ENCODE peak calls at places on chromosomes 7 and 10, in nine cellular contexts. A is amygdala, P is colonic mucosa, I is fibroblast of gingiva, L is prostate gland, V is SK-N-SH, O is NCI-H446, X is anterior cingulate cortex, H is heart left ventricle. S is an unnamed sample.

GRCh38 chr7:79604841-79605240 is 151.4 kb upstream of the MAGI2 start:
- DNase-seq in P (no peak), H (no peak), I (no peak), X (no peak), V (no peak), L (no peak), A (no peak), O (no peak), S (no peak)

GRCh38 chr10:86312701-86313270 is 53.8 kb downstream of the GRID1 start:
- DNase-seq in A (no peak), L (no peak), H (no peak), X (no peak), I (no peak), V (no peak), P (no peak), O (no peak), S (no peak)

GRCh38 chr10:126387931-126388911 is at the start of gene ADAM12:
- DNase-seq in V (peak; percentile 88), L (no peak), I (peak; percentile 80), A (no peak), O (no peak), P (no peak), X (no peak), H (no peak), S (no peak)

GRCh38 chr10:103069453-103070331 is 123.4 kb downstream of the NT5C2 start:
- DNase-seq in A (no peak), P (peak; percentile 69), I (peak; percentile 27), L (peak; percentile 73), H (no peak), X (peak; percentile 30), V (peak; percentile 77), O (peak; percentile 13), S (no peak)

GRCh38 chr10:124996127-124996853 is 54.4 kb downstream of the ZRANB1 start:
- DNase-seq in X (no peak), L (peak; percentile 3), P (no peak), I (no peak), H (no peak), V (no peak), O (no peak), A (no peak), S (no peak)

GRCh38 chr10:57716884-57717283 is 550.8 kb downstream of the IPMK start:
- DNase-seq in L (no peak), O (no peak), I (peak; percentile 8), X (no peak), H (no peak), V (no peak), A (no peak), P (no peak), S (no peak)

GRCh38 chr7:86477343-86477742 is 166.4 kb upstream of the GRM3 start:
- DNase-seq in A (no peak), H (no peak), V (no peak), L (no peak), X (no peak), I (no peak), O (peak; percentile 7), P (no peak), S (no peak)

GRCh38 chr10:43209064-43209455 is 57.8 kb downstream of the RASGEF1A start:
- DNase-seq in O (no peak), V (no peak), P (no peak), X (no peak), I (no peak), L (no peak), H (peak; percentile 32), A (no peak), S (no peak)

GRCh38 chr7:50346548-50347497 is 42.3 kb downstream of the IKZF1 start:
- DNase-seq in A (no peak), V (no peak), P (no peak), O (no peak), H (no peak), X (no peak), L (no peak), I (no peak), S (peak; percentile 67)

GRCh38 chr7:130369110-130369711 is 11.1 kb upstream of the CPA1 start:
- DNase-seq in H (no peak), V (peak; percentile 59), L (no peak), A (no peak), I (peak; percentile 84), P (no peak), X (no peak), O (no peak), S (no peak)

GRCh38 chr10:114856544-114857287 is 35.1 kb downstream of the FHIP2A start:
- DNase-seq in A (no peak), I (peak; percentile 78), O (no peak), L (no peak), P (no peak), V (no peak), X (no peak), H (no peak), S (no peak)

GRCh38 chr7:235576-236395 is 43.4 kb downstream of the FAM20C start:
- DNase-seq in V (no peak), I (no peak), O (no peak), P (no peak), A (no peak), L (peak; percentile 79), H (no peak), X (no peak), S (no peak)

GRCh38 chr7:155863721-155864151 is 51.5 kb upstream of the SHH start:
- DNase-seq in P (peak; percentile 15), H (peak; percentile 25), X (no peak), A (no peak), L (no peak), I (no peak), V (no peak), O (no peak), S (no peak)

GRCh38 chr10:11742779-11743298 is 657 bp downstream of the ECHDC3 start:
- DNase-seq in I (no peak), H (peak; percentile 75), L (no peak), V (no peak), X (no peak), P (no peak), A (no peak), O (no peak), S (no peak)

GRCh38 chr7:51315393-51316261 is 982 bp downstream of the COBL start:
- DNase-seq in P (peak; percentile 78), X (no peak), I (no peak), L (peak; percentile 33), H (peak; percentile 68), O (peak; percentile 31), A (peak; percentile 66), V (peak; percentile 58), S (no peak)

GRCh38 chr7:111459757-111460280 is 102.5 kb downstream of the IMMP2L start:
- DNase-seq in P (no peak), I (peak; percentile 31), H (no peak), X (no peak), V (no peak), A (no peak), O (no peak), L (no peak), S (no peak)

GRCh38 chr7:150946826-150947750 is 31.0 kb downstream of the KCNH2 start:
- DNase-seq in X (no peak), P (no peak), L (no peak), A (no peak), H (peak; percentile 46), I (no peak), V (peak; percentile 66), O (no peak), S (no peak)

GRCh38 chr10:51010977-51011376 is 63.3 kb upstream of the PRKG1 start:
- DNase-seq in I (peak; percentile 13), V (peak; percentile 42), O (peak; percentile 52), L (no peak), H (no peak), X (no peak), A (peak; percentile 5), P (no peak), S (no peak)

GRCh38 chr7:94374231-94374630 is 20.5 kb upstream of the COL1A2 start:
- DNase-seq in L (no peak), X (no peak), P (peak; percentile 51), A (no peak), O (peak; percentile 42), I (peak; percentile 95), H (peak; percentile 79), V (no peak), S (no peak)

GRCh38 chr10:75650648-75651047 is 219.2 kb downstream of the LRMDA start:
- DNase-seq in O (no peak), L (no peak), V (no peak), X (no peak), P (no peak), I (no peak), H (no peak), A (no peak), S (no peak)

GRCh38 chr7:55254596-55255500 is 110.3 kb upstream of the LANCL2 start:
- DNase-seq in I (peak; percentile 68), H (peak; percentile 93), O (peak; percentile 71), A (peak; percentile 69), X (peak; percentile 69), P (peak; percentile 91), V (peak; percentile 100), L (peak; percentile 81), S (no peak)

GRCh38 chr10:72455889-72456588 is 101.3 kb upstream of the DNAJB12 start:
- DNase-seq in O (no peak), L (no peak), V (no peak), X (no peak), P (no peak), A (no peak), H (no peak), I (no peak), S (no peak)

GRCh38 chr7:99253369-99253768 is 19.3 kb upstream of the MYH16 start:
- DNase-seq in V (no peak), A (no peak), X (no peak), P (no peak), O (no peak), I (no peak), H (no peak), L (no peak), S (no peak)

GRCh38 chr7:18212788-18213187 is 185.1 kb upstream of the PRPS1L1 start:
- DNase-seq in V (peak; percentile 58), X (no peak), O (no peak), A (no peak), I (peak; percentile 85), P (no peak), L (no peak), H (no peak), S (peak; percentile 44)